ENCODE peak calls at places on chromosomes 2 and 18, in seven cellular contexts. F is activated CD4-positive, alpha-beta T cell treated with anti-CD3 and anti-CD28 coated beads, Interleukin-2, amount 50 U/mL, for 1 hour; T is RCC 7860; H is ELF-1; C is mucosa of descending colon; E is NCI-H446 treated with DMSO at 0.1 percent for 48 hours; P is activated CD8-positive, alpha-beta memory T cell treated with anti-CD3 and anti-CD28 coated beads, Interleukin-2, amount 50 U/mL, for 48 hours. O is an unnamed sample.

GRCh38 chr18:52130621-52131020 is 209.4 kb upstream of the DCC start:
- DNase-seq in F (no peak), T (no peak), H (no peak), C (no peak), E (no peak), P (no peak), O (no peak)

GRCh38 chr2:41500895-41501294 is 546.9 kb upstream of the PKDCC start:
- DNase-seq in F (no peak), T (no peak), H (no peak), C (no peak), E (no peak), P (no peak), O (no peak)

GRCh38 chr2:144198116-144198515 is 321.8 kb downstream of the ZEB2 start:
- DNase-seq in F (no peak), T (peak; percentile 63), H (no peak), C (no peak), E (no peak), P (no peak), O (no peak)

GRCh38 chr2:17752892-17753802 is 463 bp downstream of the SMC6 start:
- DNase-seq in F (no peak), T (peak; percentile 14), H (peak; percentile 72), C (no peak), E (no peak), P (no peak), O (peak; percentile 63)

GRCh38 chr2:194382221-194382620 is 1274.8 kb upstream of the SLC39A10 start:
- DNase-seq in F (no peak), T (no peak), H (no peak), C (no peak), E (no peak), P (no peak), O (no peak)

GRCh38 chr2:3453196-3453845 is 66.0 kb downstream of the ADI1 start:
- DNase-seq in F (no peak), T (no peak), H (no peak), C (no peak), E (no peak), P (peak; percentile 39), O (peak; percentile 6)

GRCh38 chr2:23602113-23602512 is 217.1 kb downstream of the KLHL29 start:
- DNase-seq in F (no peak), T (peak; percentile 13), H (peak; percentile 88), C (no peak), E (peak; percentile 19), P (no peak), O (peak; percentile 39)

GRCh38 chr18:36628435-36629094 is 200.2 kb downstream of the TPGS2 start:
- DNase-seq in F (no peak), T (no peak), H (no peak), C (no peak), E (no peak), P (no peak), O (no peak)

GRCh38 chr2:38037325-38037724 is 38.6 kb downstream of the CYP1B1 start:
- DNase-seq in F (no peak), T (no peak), H (no peak), C (no peak), E (no peak), P (no peak), O (no peak)

GRCh38 chr2:45839388-45840251 is 188.1 kb downstream of the PRKCE start:
- DNase-seq in F (no peak), T (no peak), H (no peak), C (no peak), E (peak; percentile 91), P (no peak), O (no peak)

GRCh38 chr2:174772492-174772801 is 8.2 kb upstream of the CHRNA1 start:
- DNase-seq in F (no peak), T (no peak), H (no peak), C (no peak), E (no peak), P (no peak), O (no peak)

GRCh38 chr2:217990389-217990788 is 12.4 kb downstream of the TNS1 start:
- DNase-seq in F (no peak), T (no peak), H (no peak), C (no peak), E (no peak), P (no peak), O (peak; percentile 31)

GRCh38 chr2:105919826-105920225 is 175.1 kb downstream of the NCK2 start:
- DNase-seq in F (peak; percentile 60), T (no peak), H (peak; percentile 38), C (no peak), E (no peak), P (peak; percentile 67), O (no peak)

GRCh38 chr2:159035790-159036411 is 67.5 kb downstream of the TANC1 start:
- DNase-seq in F (peak; percentile 4), T (peak; percentile 48), H (peak; percentile 83), C (no peak), E (no peak), P (no peak), O (peak; percentile 23)

GRCh38 chr2:181305151-181306123 is 151.7 kb upstream of the ITGA4 start:
- DNase-seq in F (peak; percentile 23), T (no peak), H (no peak), C (peak; percentile 35), E (no peak), P (no peak), O (no peak)

GRCh38 chr2:64534363-64534762 is 10.2 kb downstream of the AFTPH start:
- DNase-seq in F (no peak), T (no peak), H (no peak), C (no peak), E (no peak), P (no peak), O (no peak)

GRCh38 chr2:157876066-157876770 is at the start of gene ACVR1:
- DNase-seq in F (peak; percentile 67), T (peak; percentile 90), H (peak; percentile 96), C (peak; percentile 96), E (peak; percentile 91), P (peak; percentile 86), O (peak; percentile 96)

GRCh38 chr2:101113441-101114267 is 37.5 kb downstream of the TBC1D8 start:
- DNase-seq in F (no peak), T (no peak), H (peak; percentile 67), C (no peak), E (no peak), P (no peak), O (no peak)

GRCh38 chr2:191797937-191798873 is 48.7 kb downstream of the CAVIN2 start:
- DNase-seq in F (no peak), T (no peak), H (no peak), C (no peak), E (no peak), P (no peak), O (no peak)

GRCh38 chr2:28390857-28391563 is 1.6 kb upstream of the FOSL2 start:
- DNase-seq in F (no peak), T (no peak), H (peak; percentile 82), C (peak; percentile 90), E (no peak), P (no peak), O (peak; percentile 73)

GRCh38 chr2:224023188-224023587 is 15.9 kb downstream of the SERPINE2 start:
- DNase-seq in F (no peak), T (peak; percentile 46), H (no peak), C (no peak), E (no peak), P (no peak), O (no peak)

GRCh38 chr18:60021556-60021955 is 121.8 kb downstream of the PMAIP1 start:
- DNase-seq in F (no peak), T (no peak), H (no peak), C (no peak), E (no peak), P (no peak), O (no peak)

GRCh38 chr2:240461471-240462072 is 26.1 kb downstream of the GPC1 start:
- DNase-seq in F (no peak), T (no peak), H (no peak), C (peak; percentile 28), E (no peak), P (no peak), O (peak; percentile 15)

GRCh38 chr2:131426727-131427126 is 49.2 kb upstream of the TUBA3D start:
- DNase-seq in F (no peak), T (no peak), H (no peak), C (no peak), E (no peak), P (no peak), O (no peak)

GRCh38 chr2:105597011-105597830 is 147.5 kb upstream of the NCK2 start:
- DNase-seq in F (no peak), T (no peak), H (no peak), C (no peak), E (no peak), P (no peak), O (no peak)

GRCh38 chr2:236303935-236304334 is 39.7 kb upstream of the ASB18 start:
- DNase-seq in F (no peak), T (no peak), H (no peak), C (no peak), E (no peak), P (no peak), O (no peak)

GRCh38 chr2:98637401-98638144 is 29.2 kb downstream of the UNC50 start:
- DNase-seq in F (peak; percentile 39), T (no peak), H (no peak), C (no peak), E (no peak), P (no peak), O (no peak)

GRCh38 chr2:170488807-170489206 is 226.3 kb upstream of the SP5 start:
- DNase-seq in F (no peak), T (no peak), H (no peak), C (no peak), E (no peak), P (no peak), O (no peak)

GRCh38 chr2:150824118-150824517 is 336.7 kb upstream of the RND3 start:
- DNase-seq in F (no peak), T (no peak), H (no peak), C (no peak), E (no peak), P (no peak), O (no peak)

GRCh38 chr2:88950010-88950409 is 258.5 kb downstream of the RPIA start:
- DNase-seq in F (no peak), T (no peak), H (peak; percentile 9), C (no peak), E (no peak), P (no peak), O (no peak)

GRCh38 chr2:137960223-137960622 is 4.0 kb upstream of the HNMT start:
- DNase-seq in F (no peak), T (no peak), H (no peak), C (no peak), E (no peak), P (no peak), O (no peak)

GRCh38 chr2:171158790-171159325 is 1.8 kb downstream of the TLK1 start:
- DNase-seq in F (no peak), T (no peak), H (peak; percentile 24), C (no peak), E (peak; percentile 20), P (no peak), O (no peak)

GRCh38 chr2:100791294-100791935 is 28.5 kb upstream of the NPAS2 start:
- DNase-seq in F (no peak), T (no peak), H (no peak), C (no peak), E (no peak), P (no peak), O (peak; percentile 51)

GRCh38 chr2:27664622-27665363 is 1.1 kb downstream of the SLC4A1AP start:
- DNase-seq in F (no peak), T (no peak), H (no peak), C (no peak), E (no peak), P (no peak), O (no peak)

GRCh38 chr18:77008576-77009315 is 123.8 kb downstream of the MBP start:
- DNase-seq in F (no peak), T (no peak), H (no peak), C (no peak), E (no peak), P (no peak), O (no peak)

O was measured in pancreas.